ENCODE peak calls at places on chromosomes 7 and 10, in eight cellular contexts. One of them, this sample, is unnamed.

GRCh38 chr7:64947252-64948000 is 43.4 kb downstream of the ZNF117 start:
- DNase-seq in AG09319: no peak
- DNase-seq in NCI-H1436 treated with DMSO at 0.1 percent for 48 hours: no peak
- DNase-seq in cardiac muscle cell: no peak
- DNase-seq in putamen: no peak
- DNase-seq in right cardiac atrium: no peak
- DNase-seq in T-helper 17 cell: no peak
- DNase-seq in dermis blood vessel endothelial cell: no peak
- DNase-seq in this sample: peak

GRCh38 chr10:36676321-36677169 is 448.9 kb upstream of the ANKRD30A start:
- DNase-seq in AG09319: no peak
- DNase-seq in NCI-H1436 treated with DMSO at 0.1 percent for 48 hours: peak
- DNase-seq in cardiac muscle cell: peak
- DNase-seq in putamen: no peak
- DNase-seq in right cardiac atrium: no peak
- DNase-seq in T-helper 17 cell: no peak
- DNase-seq in dermis blood vessel endothelial cell: no peak
- DNase-seq in this sample: no peak

GRCh38 chr7:103065666-103066065 is 8.9 kb downstream of the FBXL13 start:
- DNase-seq in AG09319: no peak
- DNase-seq in NCI-H1436 treated with DMSO at 0.1 percent for 48 hours: no peak
- DNase-seq in cardiac muscle cell: peak
- DNase-seq in putamen: no peak
- DNase-seq in right cardiac atrium: peak
- DNase-seq in T-helper 17 cell: peak
- DNase-seq in dermis blood vessel endothelial cell: peak
- DNase-seq in this sample: no peak

GRCh38 chr7:108716783-108717182 is 147.1 kb downstream of the DNAJB9 start:
- DNase-seq in AG09319: no peak
- DNase-seq in NCI-H1436 treated with DMSO at 0.1 percent for 48 hours: no peak
- DNase-seq in cardiac muscle cell: peak
- DNase-seq in putamen: no peak
- DNase-seq in right cardiac atrium: no peak
- DNase-seq in T-helper 17 cell: no peak
- DNase-seq in dermis blood vessel endothelial cell: no peak
- DNase-seq in this sample: no peak

GRCh38 chr10:31242902-31243301 is 76.1 kb upstream of the ZEB1 start:
- DNase-seq in AG09319: peak
- DNase-seq in NCI-H1436 treated with DMSO at 0.1 percent for 48 hours: no peak
- DNase-seq in cardiac muscle cell: peak
- DNase-seq in putamen: no peak
- DNase-seq in right cardiac atrium: peak
- DNase-seq in T-helper 17 cell: no peak
- DNase-seq in dermis blood vessel endothelial cell: peak
- DNase-seq in this sample: no peak

GRCh38 chr10:114684822-114685209 is 26.7 kb upstream of the ABLIM1 start:
- DNase-seq in AG09319: no peak
- DNase-seq in NCI-H1436 treated with DMSO at 0.1 percent for 48 hours: no peak
- DNase-seq in cardiac muscle cell: peak
- DNase-seq in putamen: no peak
- DNase-seq in right cardiac atrium: no peak
- DNase-seq in T-helper 17 cell: no peak
- DNase-seq in dermis blood vessel endothelial cell: peak
- DNase-seq in this sample: no peak

GRCh38 chr10:73911553-73912004 is 647 bp downstream of the PLAU start:
- DNase-seq in AG09319: no peak
- DNase-seq in NCI-H1436 treated with DMSO at 0.1 percent for 48 hours: no peak
- DNase-seq in cardiac muscle cell: no peak
- DNase-seq in putamen: no peak
- DNase-seq in right cardiac atrium: no peak
- DNase-seq in T-helper 17 cell: no peak
- DNase-seq in dermis blood vessel endothelial cell: no peak
- DNase-seq in this sample: no peak

GRCh38 chr7:7433736-7434260 is 101.9 kb downstream of the COL28A1 start:
- DNase-seq in AG09319: peak
- DNase-seq in NCI-H1436 treated with DMSO at 0.1 percent for 48 hours: no peak
- DNase-seq in cardiac muscle cell: no peak
- DNase-seq in putamen: no peak
- DNase-seq in right cardiac atrium: no peak
- DNase-seq in T-helper 17 cell: no peak
- DNase-seq in dermis blood vessel endothelial cell: no peak
- DNase-seq in this sample: no peak

GRCh38 chr10:118369806-118370205 is 27.7 kb upstream of the FAM204A start:
- DNase-seq in AG09319: no peak
- DNase-seq in NCI-H1436 treated with DMSO at 0.1 percent for 48 hours: peak
- DNase-seq in cardiac muscle cell: no peak
- DNase-seq in putamen: no peak
- DNase-seq in right cardiac atrium: no peak
- DNase-seq in T-helper 17 cell: no peak
- DNase-seq in dermis blood vessel endothelial cell: peak
- DNase-seq in this sample: peak

GRCh38 chr10:100948916-100949315 is 20.4 kb upstream of the SEMA4G start:
- DNase-seq in AG09319: no peak
- DNase-seq in NCI-H1436 treated with DMSO at 0.1 percent for 48 hours: no peak
- DNase-seq in cardiac muscle cell: no peak
- DNase-seq in putamen: no peak
- DNase-seq in right cardiac atrium: no peak
- DNase-seq in T-helper 17 cell: no peak
- DNase-seq in dermis blood vessel endothelial cell: no peak
- DNase-seq in this sample: no peak

GRCh38 chr10:132469197-132469942 is 68.2 kb upstream of the INPP5A start:
- DNase-seq in AG09319: no peak
- DNase-seq in NCI-H1436 treated with DMSO at 0.1 percent for 48 hours: peak
- DNase-seq in cardiac muscle cell: no peak
- DNase-seq in putamen: no peak
- DNase-seq in right cardiac atrium: no peak
- DNase-seq in T-helper 17 cell: no peak
- DNase-seq in dermis blood vessel endothelial cell: peak
- DNase-seq in this sample: peak

GRCh38 chr10:50563906-50564305 is 59.9 kb downstream of the SGMS1 start:
- DNase-seq in AG09319: no peak
- DNase-seq in NCI-H1436 treated with DMSO at 0.1 percent for 48 hours: no peak
- DNase-seq in cardiac muscle cell: no peak
- DNase-seq in putamen: no peak
- DNase-seq in right cardiac atrium: no peak
- DNase-seq in T-helper 17 cell: no peak
- DNase-seq in dermis blood vessel endothelial cell: no peak
- DNase-seq in this sample: no peak

GRCh38 chr7:140564643-140565042 is 76.0 kb downstream of the DENND2A start:
- DNase-seq in AG09319: peak
- DNase-seq in NCI-H1436 treated with DMSO at 0.1 percent for 48 hours: no peak
- DNase-seq in cardiac muscle cell: no peak
- DNase-seq in putamen: no peak
- DNase-seq in right cardiac atrium: no peak
- DNase-seq in T-helper 17 cell: no peak
- DNase-seq in dermis blood vessel endothelial cell: no peak
- DNase-seq in this sample: no peak